ENCODE peak calls at places on chromosome 18, in five cellular contexts. One of them, this sample, is unnamed.

GRCh38 chr18:79814373-79814772 is 16.6 kb downstream of the KCNG2 start:
- DNase-seq in stomach: no peak
- DNase-seq in neural progenitor cell: no peak
- DNase-seq in effector memory CD4-positive, alpha-beta T cell: no peak
- DNase-seq in psoas muscle: no peak
- DNase-seq in this sample: no peak

GRCh38 chr18:13099113-13099512 is 108.0 kb downstream of the CEP192 start:
- DNase-seq in stomach: no peak
- DNase-seq in neural progenitor cell: no peak
- DNase-seq in effector memory CD4-positive, alpha-beta T cell: no peak
- DNase-seq in psoas muscle: no peak
- DNase-seq in this sample: no peak

GRCh38 chr18:46458472-46458871 is 198.5 kb downstream of the LOXHD1 start:
- DNase-seq in stomach: no peak
- DNase-seq in neural progenitor cell: no peak
- DNase-seq in effector memory CD4-positive, alpha-beta T cell: no peak
- DNase-seq in psoas muscle: no peak
- DNase-seq in this sample: no peak

GRCh38 chr18:73691118-73691517 is 456.5 kb downstream of the FBXO15 start:
- DNase-seq in stomach: no peak
- DNase-seq in neural progenitor cell: no peak
- DNase-seq in effector memory CD4-positive, alpha-beta T cell: no peak
- DNase-seq in psoas muscle: no peak
- DNase-seq in this sample: no peak

GRCh38 chr18:66473882-66474281 is 130.0 kb downstream of the CDH19 start:
- DNase-seq in stomach: no peak
- DNase-seq in neural progenitor cell: no peak
- DNase-seq in effector memory CD4-positive, alpha-beta T cell: no peak
- DNase-seq in psoas muscle: no peak
- DNase-seq in this sample: no peak

GRCh38 chr18:44946529-44947113 is 265.9 kb downstream of the SETBP1 start:
- DNase-seq in stomach: no peak
- DNase-seq in neural progenitor cell: peak; percentile 6
- DNase-seq in effector memory CD4-positive, alpha-beta T cell: no peak
- DNase-seq in psoas muscle: no peak
- DNase-seq in this sample: no peak

GRCh38 chr18:46294325-46294724 is 190.1 kb downstream of the HAUS1 start:
- DNase-seq in stomach: no peak
- DNase-seq in neural progenitor cell: no peak
- DNase-seq in effector memory CD4-positive, alpha-beta T cell: no peak
- DNase-seq in psoas muscle: no peak
- DNase-seq in this sample: no peak

GRCh38 chr18:36464126-36464651 is 166.7 kb downstream of the FHOD3 start:
- DNase-seq in stomach: no peak
- DNase-seq in neural progenitor cell: peak; percentile 23
- DNase-seq in effector memory CD4-positive, alpha-beta T cell: no peak
- DNase-seq in psoas muscle: no peak
- DNase-seq in this sample: no peak

GRCh38 chr18:7414459-7414858 is 152.7 kb upstream of the PTPRM start:
- DNase-seq in stomach: no peak
- DNase-seq in neural progenitor cell: no peak
- DNase-seq in effector memory CD4-positive, alpha-beta T cell: no peak
- DNase-seq in psoas muscle: no peak
- DNase-seq in this sample: no peak

GRCh38 chr18:35045121-35045520 is 3.9 kb downstream of the MAPRE2 start:
- DNase-seq in stomach: no peak
- DNase-seq in neural progenitor cell: no peak
- DNase-seq in effector memory CD4-positive, alpha-beta T cell: no peak
- DNase-seq in psoas muscle: no peak
- DNase-seq in this sample: no peak

GRCh38 chr18:47206945-47207637 is 30.9 kb upstream of the IER3IP1 start:
- DNase-seq in stomach: no peak
- DNase-seq in neural progenitor cell: peak; percentile 73
- DNase-seq in effector memory CD4-positive, alpha-beta T cell: no peak
- DNase-seq in psoas muscle: no peak
- DNase-seq in this sample: no peak

GRCh38 chr18:64258111-64258650 is 109.3 kb upstream of the LINC00305 start:
- DNase-seq in stomach: no peak
- DNase-seq in neural progenitor cell: no peak
- DNase-seq in effector memory CD4-positive, alpha-beta T cell: no peak
- DNase-seq in psoas muscle: no peak
- DNase-seq in this sample: no peak

GRCh38 chr18:78979058-78979680 is 449 bp upstream of the SALL3 start:
- DNase-seq in stomach: no peak
- DNase-seq in neural progenitor cell: peak; percentile 87
- DNase-seq in effector memory CD4-positive, alpha-beta T cell: no peak
- DNase-seq in psoas muscle: no peak
- DNase-seq in this sample: peak; percentile 45

GRCh38 chr18:48680339-48680738 is 141.5 kb downstream of the CTIF start:
- DNase-seq in stomach: no peak
- DNase-seq in neural progenitor cell: no peak
- DNase-seq in effector memory CD4-positive, alpha-beta T cell: no peak
- DNase-seq in psoas muscle: no peak
- DNase-seq in this sample: peak; percentile 38
- H3K27ac ChIP-seq in stomach: peak overlapping the region; percentile 46
- H3K27ac ChIP-seq in neural progenitor cell: no peak overlapping the region
- H3K27ac ChIP-seq in effector memory CD4-positive, alpha-beta T cell: no peak overlapping the region
- H3K27ac ChIP-seq in psoas muscle: peak overlapping the region; percentile 76
- H3K27ac ChIP-seq in this sample: peak overlapping the region; percentile 39

GRCh38 chr18:23226930-23227728 is 91.8 kb downstream of the CABLES1 start:
- DNase-seq in stomach: no peak
- DNase-seq in neural progenitor cell: no peak
- DNase-seq in effector memory CD4-positive, alpha-beta T cell: no peak
- DNase-seq in psoas muscle: peak; percentile 65
- DNase-seq in this sample: no peak
- H3K27ac ChIP-seq in stomach: peak overlapping the region; percentile 79
- H3K27ac ChIP-seq in neural progenitor cell: no peak overlapping the region
- H3K27ac ChIP-seq in effector memory CD4-positive, alpha-beta T cell: no peak overlapping the region
- H3K27ac ChIP-seq in psoas muscle: peak overlapping the region; percentile 36
- H3K27ac ChIP-seq in this sample: no peak overlapping the region

DNA sequence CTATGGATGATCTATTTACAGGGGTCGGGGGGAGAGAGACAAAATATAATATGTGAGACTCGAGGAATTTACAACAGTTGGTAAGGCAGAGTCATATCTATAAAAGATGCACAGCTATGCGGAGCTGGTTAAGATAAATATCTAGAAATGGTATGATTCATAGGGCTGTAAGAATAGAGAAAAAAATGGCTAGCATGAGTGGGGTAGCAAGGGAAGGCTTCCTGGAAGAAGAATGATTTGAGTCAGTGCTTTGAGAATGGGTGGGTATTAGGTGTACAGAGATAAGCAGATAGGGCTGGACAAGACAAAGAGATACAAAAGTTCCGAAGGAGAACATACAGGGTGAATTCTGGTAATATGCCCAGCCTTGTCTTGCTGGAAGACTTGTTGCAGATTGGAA is 291.5 kb upstream of the CCDC68 start:
- DNase-seq in stomach: no peak
- DNase-seq in neural progenitor cell: no peak
- DNase-seq in effector memory CD4-positive, alpha-beta T cell: no peak
- DNase-seq in psoas muscle: no peak
- DNase-seq in this sample: no peak
- H3K27ac ChIP-seq in stomach: no peak overlapping the region
- H3K27ac ChIP-seq in neural progenitor cell: no peak overlapping the region
- H3K27ac ChIP-seq in effector memory CD4-positive, alpha-beta T cell: no peak overlapping the region
- H3K27ac ChIP-seq in psoas muscle: no peak overlapping the region
- H3K27ac ChIP-seq in this sample: no peak overlapping the region

GRCh38 chr18:42437646-42438045 is 482.6 kb downstream of the PIK3C3 start:
- DNase-seq in stomach: no peak
- DNase-seq in neural progenitor cell: no peak
- DNase-seq in effector memory CD4-positive, alpha-beta T cell: no peak
- DNase-seq in psoas muscle: peak; percentile 41
- DNase-seq in this sample: no peak
- H3K27ac ChIP-seq in stomach: no peak overlapping the region
- H3K27ac ChIP-seq in neural progenitor cell: no peak overlapping the region
- H3K27ac ChIP-seq in effector memory CD4-positive, alpha-beta T cell: no peak overlapping the region
- H3K27ac ChIP-seq in psoas muscle: no peak overlapping the region
- H3K27ac ChIP-seq in this sample: no peak overlapping the region

GRCh38 chr18:8948471-8949149 is 153.9 kb upstream of the NDUFV2 start:
- DNase-seq in stomach: no peak
- DNase-seq in neural progenitor cell: no peak
- DNase-seq in effector memory CD4-positive, alpha-beta T cell: no peak
- DNase-seq in psoas muscle: no peak
- DNase-seq in this sample: no peak
- H3K27ac ChIP-seq in stomach: no peak overlapping the region
- H3K27ac ChIP-seq in neural progenitor cell: no peak overlapping the region
- H3K27ac ChIP-seq in effector memory CD4-positive, alpha-beta T cell: no peak overlapping the region
- H3K27ac ChIP-seq in psoas muscle: no peak overlapping the region
- H3K27ac ChIP-seq in this sample: no peak overlapping the region

GRCh38 chr18:2920546-2921343 is 73.9 kb downstream of the EMILIN2 start:
- DNase-seq in stomach: no peak
- DNase-seq in neural progenitor cell: no peak
- DNase-seq in effector memory CD4-positive, alpha-beta T cell: no peak
- DNase-seq in psoas muscle: no peak
- DNase-seq in this sample: no peak
- H3K27ac ChIP-seq in stomach: no peak overlapping the region
- H3K27ac ChIP-seq in neural progenitor cell: no peak overlapping the region
- H3K27ac ChIP-seq in effector memory CD4-positive, alpha-beta T cell: no peak overlapping the region
- H3K27ac ChIP-seq in psoas muscle: no peak overlapping the region
- H3K27ac ChIP-seq in this sample: no peak overlapping the region

DNA sequence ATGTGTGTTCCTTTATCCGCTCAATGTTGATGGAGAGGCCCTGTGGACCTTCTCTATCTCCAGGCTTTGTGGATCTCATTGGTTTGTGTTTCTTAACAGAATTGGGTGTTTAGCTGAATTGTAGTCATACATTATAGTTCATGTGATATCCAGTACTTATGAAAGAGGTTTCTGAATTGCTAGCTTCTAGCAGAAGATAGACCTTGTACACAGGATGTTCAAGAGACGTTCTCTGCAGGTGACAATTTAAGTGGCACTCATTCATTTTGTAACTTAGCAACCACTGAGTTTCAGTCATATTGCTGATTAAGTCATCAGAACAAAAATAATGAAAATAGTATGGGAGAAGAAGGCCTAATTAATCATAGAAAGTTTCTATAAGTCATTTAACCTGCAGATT is 279.2 kb downstream of the ALPK2 start:
- DNase-seq in stomach: no peak
- DNase-seq in neural progenitor cell: no peak
- DNase-seq in effector memory CD4-positive, alpha-beta T cell: no peak
- DNase-seq in psoas muscle: no peak
- DNase-seq in this sample: no peak
- H3K27ac ChIP-seq in stomach: no peak overlapping the region
- H3K27ac ChIP-seq in neural progenitor cell: no peak overlapping the region
- H3K27ac ChIP-seq in effector memory CD4-positive, alpha-beta T cell: no peak overlapping the region
- H3K27ac ChIP-seq in psoas muscle: no peak overlapping the region
- H3K27ac ChIP-seq in this sample: no peak overlapping the region

DNA sequence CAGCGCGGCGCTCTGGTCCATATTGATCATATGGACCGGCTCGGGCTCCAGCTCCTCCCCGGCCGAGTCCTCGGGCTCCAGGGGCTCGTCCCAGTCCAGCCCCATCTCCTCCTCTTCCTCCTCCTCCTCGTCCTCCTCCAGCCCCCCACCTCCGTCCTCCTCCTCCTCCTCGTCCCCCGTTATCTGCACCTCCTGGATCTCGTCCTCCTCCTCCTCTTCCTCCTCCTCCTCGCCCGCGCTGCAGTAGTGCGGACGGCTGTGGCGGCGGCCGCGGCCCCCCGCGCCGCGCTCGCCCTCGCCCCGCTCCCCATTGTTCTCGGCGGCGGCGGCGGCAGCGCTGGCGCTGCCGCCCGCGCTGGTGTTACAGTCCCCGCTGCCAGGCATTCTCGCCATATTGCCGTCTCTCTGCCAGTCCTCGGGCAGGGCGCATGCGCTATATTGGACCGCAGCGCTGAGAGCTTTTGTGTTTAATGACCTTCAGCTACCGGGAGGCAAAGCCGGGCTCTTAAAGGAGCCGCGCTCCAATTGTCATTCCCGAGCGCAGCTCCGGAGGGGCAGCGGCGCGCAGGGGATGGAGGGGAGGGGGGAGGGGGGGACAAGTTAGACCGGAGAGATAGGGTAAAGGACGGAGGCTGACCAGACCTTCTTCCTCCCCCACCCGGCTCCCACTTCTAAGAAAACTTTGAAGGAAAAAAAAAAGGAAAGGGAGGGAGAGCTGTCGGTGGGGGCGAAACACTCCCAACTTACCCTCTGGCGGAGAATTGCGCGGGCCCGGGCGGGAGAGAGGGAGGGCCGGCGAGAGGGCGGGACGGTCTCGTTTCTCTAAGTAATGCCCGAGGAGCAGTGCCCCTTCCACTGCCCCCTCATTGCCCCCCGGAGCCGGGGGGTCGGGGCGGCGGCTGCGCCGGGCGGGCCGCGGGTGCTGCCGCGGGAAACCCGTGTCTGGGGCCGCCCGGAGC is at the start of gene KCTD1:
- DNase-seq in stomach: peak; percentile 83
- DNase-seq in neural progenitor cell: peak; percentile 93
- DNase-seq in effector memory CD4-positive, alpha-beta T cell: peak; percentile 37
- DNase-seq in psoas muscle: peak; percentile 91
- DNase-seq in this sample: peak; percentile 27
- H3K27ac ChIP-seq in stomach: peak within 1 kb of the TSS; percentile 77
- H3K27ac ChIP-seq in neural progenitor cell: no peak within 1 kb of the TSS
- H3K27ac ChIP-seq in effector memory CD4-positive, alpha-beta T cell: no peak within 1 kb of the TSS
- H3K27ac ChIP-seq in psoas muscle: peak within 1 kb of the TSS; percentile 65
- H3K27ac ChIP-seq in this sample: peak within 1 kb of the TSS; percentile 42

This sample was measured in substantia nigra.